ENCODE peak calls at places on chromosome 17, in six cellular contexts. A is LNCaP clone FGC; O is T47D; D is NCI-H2029; K is activated CD4-positive, alpha-beta T cell treated with anti-CD3 and anti-CD28 coated beads for 4 hours; Z is NCI-H748 treated with DMSO at 0.1 percent for 48 hours. V is an unnamed sample.

GRCh38 chr17:61647044-61647443 is 56.0 kb upstream of the NACA2 start:
- DNase-seq in Z (no peak), A (no peak), K (no peak), D (no peak), O (no peak), V (no peak)

GRCh38 chr17:74749262-74750038 is 1.0 kb downstream of the NHERF1 start:
- DNase-seq in Z (no peak), A (no peak), D (no peak), O (peak), K (no peak), V (peak)

GRCh38 chr17:5661486-5662125 is 77.3 kb upstream of the NLRP1 start:
- DNase-seq in Z (no peak), D (no peak), K (no peak), A (no peak), O (no peak), V (no peak)

GRCh38 chr17:68497885-68498319 is 14.3 kb upstream of the PRKAR1A start:
- DNase-seq in O (no peak), A (no peak), D (no peak), Z (no peak), K (no peak), V (no peak)

GRCh38 chr17:15957206-15957605 is 12.3 kb downstream of the ADORA2B start:
- DNase-seq in K (no peak), D (no peak), Z (no peak), A (no peak), O (no peak), V (no peak)

GRCh38 chr17:4538236-4539002 is 16.8 kb downstream of the MYBBP1A start:
- DNase-seq in Z (no peak), D (no peak), A (no peak), O (no peak), K (no peak), V (no peak)

GRCh38 chr17:29376667-29377268 is 13.4 kb upstream of the TAOK1 start:
- DNase-seq in O (no peak), K (no peak), Z (no peak), A (no peak), D (no peak), V (peak)

GRCh38 chr17:45147102-45147580 is 1.1 kb upstream of the HEXIM1 start:
- DNase-seq in A (no peak), O (no peak), K (no peak), Z (no peak), D (peak), V (peak)

GRCh38 chr17:50209472-50210248 is 8.2 kb upstream of the COL1A1 start:
- DNase-seq in D (no peak), Z (no peak), O (no peak), A (no peak), K (no peak), V (peak)

GRCh38 chr17:20916383-20916782 is 126.4 kb downstream of the USP22 start:
- DNase-seq in K (no peak), D (no peak), A (no peak), Z (no peak), O (no peak), V (no peak)

GRCh38 chr17:51354908-51355307 is 94.6 kb downstream of the UTP18 start:
- DNase-seq in D (no peak), K (no peak), Z (peak), O (no peak), A (no peak), V (no peak)

GRCh38 chr17:35129973-35130351 is 8.5 kb downstream of the FNDC8 start:
- DNase-seq in Z (no peak), O (no peak), A (no peak), K (no peak), D (no peak), V (peak)

GRCh38 chr17:38550661-38551060 is 55.1 kb downstream of the SRCIN1 start:
- DNase-seq in D (no peak), Z (no peak), A (no peak), O (no peak), K (no peak), V (no peak)

GRCh38 chr17:67443931-67444597 is 67.0 kb downstream of the PITPNC1 start:
- DNase-seq in A (no peak), Z (no peak), O (no peak), K (no peak), D (no peak), V (no peak)

GRCh38 chr17:78325076-78325712 is 34.7 kb downstream of the SOCS3 start:
- DNase-seq in K (no peak), Z (no peak), D (no peak), O (no peak), A (no peak), V (no peak)

GRCh38 chr17:45231481-45232116 is 9.9 kb downstream of the FMNL1 start:
- DNase-seq in O (peak), A (no peak), Z (no peak), D (no peak), K (no peak), V (peak)

GRCh38 chr17:8362651-8363332 is 13.7 kb downstream of the KRABD2 start:
- DNase-seq in D (no peak), A (no peak), K (no peak), Z (no peak), O (no peak), V (no peak)

GRCh38 chr17:50423553-50424159 is 2.4 kb upstream of the ACSF2 start:
- DNase-seq in Z (no peak), A (no peak), O (peak), K (no peak), D (peak), V (peak)

GRCh38 chr17:76446449-76447231 is 6.3 kb downstream of the UBE2O start:
- DNase-seq in Z (no peak), D (no peak), O (peak), K (no peak), A (no peak), V (peak)

GRCh38 chr17:81161536-81161935 is 3.8 kb upstream of the PVALEF start:
- DNase-seq in Z (no peak), K (no peak), D (no peak), O (no peak), A (no peak), V (no peak)